ENCODE peak calls at places on chromosomes 12 and 14, in four cellular contexts. K is upper lobe of left lung, I is breast epithelium, B is GM20000. Y is an unnamed sample.

GRCh38 chr12:1823237-1823636 is 2.9 kb downstream of the LRTM2 start:
- DNase-seq in K (no peak), I (no peak), B (no peak), Y (no peak)

GRCh38 chr12:119659289-119659897 is 8.5 kb upstream of the PRKAB1 start:
- DNase-seq in K (no peak), I (no peak), B (peak; percentile 61), Y (peak; percentile 25)

GRCh38 chr12:117857632-117858274 is 111.0 kb downstream of the KSR2 start:
- DNase-seq in K (no peak), I (no peak), B (peak; percentile 74), Y (no peak)

GRCh38 chr12:32605326-32606095 is 73.6 kb upstream of the DNM1L start:
- DNase-seq in K (no peak), I (no peak), B (no peak), Y (no peak)

GRCh38 chr14:64692597-64693350 is 11.4 kb upstream of the PLEKHG3 start:
- DNase-seq in K (no peak), I (peak; percentile 11), B (no peak), Y (no peak)

GRCh38 chr12:91133871-91134270 is 22.6 kb upstream of the LUM start:
- DNase-seq in K (no peak), I (no peak), B (no peak), Y (no peak)

GRCh38 chr12:110503432-110503831 is 1.3 kb downstream of the RAD9B start:
- DNase-seq in K (no peak), I (no peak), B (no peak), Y (no peak)

GRCh38 chr14:103724116-103724515 is 8.5 kb downstream of the ZFYVE21 start:
- DNase-seq in K (peak; percentile 87), I (no peak), B (no peak), Y (no peak)

GRCh38 chr14:101358726-101359125 is 202.6 kb upstream of the DIO3 start:
- DNase-seq in K (no peak), I (peak; percentile 11), B (no peak), Y (no peak)

GRCh38 chr14:94237983-94238382 is 55.1 kb downstream of the SERPINA10 start:
- DNase-seq in K (no peak), I (no peak), B (no peak), Y (no peak)

GRCh38 chr14:71799831-71800230 is 132.4 kb upstream of the RGS6 start:
- DNase-seq in K (no peak), I (no peak), B (no peak), Y (no peak)

GRCh38 chr12:83826112-83826511 is 1086.5 kb downstream of the SLC6A15 start:
- DNase-seq in K (no peak), I (no peak), B (peak; percentile 25), Y (no peak)

GRCh38 chr12:45729233-45730115 is at the start of gene ARID2:
- DNase-seq in K (peak; percentile 94), I (peak; percentile 58), B (peak; percentile 77), Y (peak; percentile 71)

GRCh38 chr12:49825971-49826421 is 2.2 kb downstream of the NCKAP5L start:
- DNase-seq in K (no peak), I (peak; percentile 80), B (no peak), Y (no peak)

GRCh38 chr12:128800606-128801005 is 23.2 kb downstream of the SLC15A4 start:
- DNase-seq in K (no peak), I (no peak), B (no peak), Y (no peak)

GRCh38 chr12:107200394-107200793 is 107.0 kb upstream of the CRY1 start:
- DNase-seq in K (no peak), I (no peak), B (no peak), Y (no peak)

GRCh38 chr14:102949062-102949800 is 26.8 kb downstream of the AMN start:
- DNase-seq in K (no peak), I (no peak), B (peak; percentile 61), Y (no peak)

GRCh38 chr14:67411375-67411774 is 590 bp downstream of the PLEK2 start:
- DNase-seq in K (no peak), I (no peak), B (no peak), Y (no peak)

GRCh38 chr14:33909380-33910084 is 41.3 kb downstream of the EGLN3 start:
- DNase-seq in K (no peak), I (no peak), B (no peak), Y (no peak)

GRCh38 chr12:30898846-30899245 is 27.7 kb upstream of the TSPAN11 start:
- DNase-seq in K (no peak), I (no peak), B (no peak), Y (no peak)

GRCh38 chr14:103302966-103303365 is 31.1 kb upstream of the EIF5 start:
- DNase-seq in K (no peak), I (no peak), B (no peak), Y (no peak)

GRCh38 chr14:51597511-51597920 is 54.2 kb upstream of the FRMD6 start:
- DNase-seq in K (no peak), I (no peak), B (no peak), Y (no peak)

GRCh38 chr12:53258541-53259539 is 9.3 kb upstream of the ESPL1 start:
- DNase-seq in K (no peak), I (no peak), B (no peak), Y (no peak)

GRCh38 chr12:129863938-129864337 is 39.9 kb downstream of the TMEM132D start:
- DNase-seq in K (no peak), I (no peak), B (no peak), Y (no peak)

GRCh38 chr14:101368629-101369028 is 192.7 kb upstream of the DIO3 start:
- DNase-seq in K (no peak), I (peak; percentile 6), B (no peak), Y (no peak)

GRCh38 chr12:98645572-98646067 is 530 bp downstream of the APAF1 start:
- DNase-seq in K (no peak), I (no peak), B (peak; percentile 33), Y (no peak)

GRCh38 chr14:27553820-27554219 is 956.0 kb upstream of the NOVA1 start:
- DNase-seq in K (no peak), I (no peak), B (no peak), Y (no peak)

GRCh38 chr14:31159682-31160296 is 47.8 kb downstream of the HECTD1 start:
- DNase-seq in K (no peak), I (no peak), B (no peak), Y (no peak)

GRCh38 chr12:80943345-80943744 is 5.6 kb upstream of the LIN7A start:
- DNase-seq in K (no peak), I (no peak), B (no peak), Y (no peak)

GRCh38 chr12:80941916-80942315 is 4.2 kb upstream of the LIN7A start:
- DNase-seq in K (no peak), I (no peak), B (no peak), Y (no peak)

DNA sequence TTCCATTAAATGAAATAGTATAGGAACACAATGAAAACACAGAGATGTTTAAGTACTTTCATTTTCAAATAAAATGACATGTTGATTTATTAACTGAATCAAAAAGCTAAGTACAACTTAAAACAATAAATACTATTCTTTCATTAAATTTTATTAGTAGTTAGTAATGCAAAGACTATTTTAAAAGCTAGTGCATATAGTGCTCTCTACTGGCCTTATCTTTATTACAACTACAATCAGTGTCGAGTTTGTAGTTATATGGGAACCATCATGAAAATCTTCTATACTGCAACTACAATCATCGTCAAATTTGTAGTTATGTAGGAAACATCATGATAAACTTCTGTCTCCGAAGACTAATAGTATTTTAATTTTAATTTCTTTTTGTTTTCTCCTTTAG is 8.9 kb upstream of the LIN7A start:
- DNase-seq in K (no peak), I (no peak), B (no peak), Y (no peak)
- TF ChIP-seq CTCF in K (no peak), I (no peak), B (no peak), Y (no peak)

DNA sequence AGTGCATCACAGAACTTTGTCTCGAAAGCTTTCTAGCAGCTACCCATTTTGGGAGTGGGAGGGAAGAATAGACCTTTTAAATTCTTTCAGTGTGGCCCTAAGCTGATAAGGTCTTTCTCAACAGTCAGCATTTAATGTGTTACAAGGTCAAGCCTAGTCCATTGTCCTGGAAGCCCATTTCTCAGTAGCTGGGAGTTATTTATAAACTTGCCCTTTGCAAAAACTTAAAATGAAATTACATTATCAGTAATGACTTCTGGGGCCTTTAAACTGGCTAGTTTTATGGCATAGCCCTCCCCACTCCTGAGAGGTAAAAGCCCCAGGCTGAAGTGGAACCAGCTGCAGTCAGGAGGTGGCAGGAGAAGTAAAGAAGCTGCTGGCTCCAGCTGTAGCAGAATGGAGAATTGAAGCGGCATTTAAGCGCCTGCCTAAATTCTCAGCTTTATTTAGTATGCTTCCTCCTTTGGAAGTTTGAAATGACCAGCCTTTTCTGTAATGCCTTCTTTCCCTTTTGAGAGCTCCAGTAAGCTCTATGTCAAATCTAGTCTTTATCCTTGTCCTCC is 12.4 kb downstream of the COPZ1 start:
- DNase-seq in K (no peak), I (no peak), B (no peak), Y (no peak)
- TF ChIP-seq CTCF in K (no peak), I (no peak), B (no peak), Y (no peak)

DNA sequence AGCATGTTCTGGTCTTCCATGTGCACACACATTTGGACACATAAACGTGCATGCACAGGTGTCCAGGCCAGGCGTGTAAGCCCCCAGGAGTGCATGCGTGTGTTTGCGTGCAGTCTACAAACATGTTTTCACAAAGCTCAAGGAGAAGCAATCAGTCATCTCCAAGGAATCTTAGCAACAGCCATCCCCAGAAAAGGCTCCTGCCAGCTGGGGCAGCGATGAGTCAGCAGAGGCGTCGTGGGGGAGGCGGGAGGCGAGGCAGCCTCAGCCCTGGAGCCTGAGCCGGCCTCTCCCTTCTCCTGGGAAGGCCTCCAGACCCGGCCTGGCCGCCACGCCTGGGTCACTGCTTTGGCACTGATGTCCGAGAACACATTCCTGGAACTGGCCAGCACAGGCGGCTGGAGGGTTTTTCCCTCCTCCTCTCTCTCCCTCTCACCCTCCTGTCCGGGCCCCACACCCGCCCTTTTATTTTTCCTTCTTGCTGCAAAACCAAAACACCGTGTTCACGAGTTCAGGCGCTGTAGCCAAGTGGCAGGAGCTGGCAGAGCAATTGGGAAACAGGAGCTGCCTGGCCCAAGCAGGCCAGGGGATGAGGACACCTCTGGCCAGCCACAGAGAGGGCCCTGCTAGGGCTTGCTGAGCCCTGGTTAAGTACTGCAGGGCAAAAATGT is 92.7 kb downstream of the LRRC74A start:
- DNase-seq in K (peak; percentile 95), I (peak; percentile 94), B (no peak), Y (no peak)
- TF ChIP-seq CTCF in K (peak; percentile 24), I (no peak), B (peak; percentile 20), Y (no peak)

DNA sequence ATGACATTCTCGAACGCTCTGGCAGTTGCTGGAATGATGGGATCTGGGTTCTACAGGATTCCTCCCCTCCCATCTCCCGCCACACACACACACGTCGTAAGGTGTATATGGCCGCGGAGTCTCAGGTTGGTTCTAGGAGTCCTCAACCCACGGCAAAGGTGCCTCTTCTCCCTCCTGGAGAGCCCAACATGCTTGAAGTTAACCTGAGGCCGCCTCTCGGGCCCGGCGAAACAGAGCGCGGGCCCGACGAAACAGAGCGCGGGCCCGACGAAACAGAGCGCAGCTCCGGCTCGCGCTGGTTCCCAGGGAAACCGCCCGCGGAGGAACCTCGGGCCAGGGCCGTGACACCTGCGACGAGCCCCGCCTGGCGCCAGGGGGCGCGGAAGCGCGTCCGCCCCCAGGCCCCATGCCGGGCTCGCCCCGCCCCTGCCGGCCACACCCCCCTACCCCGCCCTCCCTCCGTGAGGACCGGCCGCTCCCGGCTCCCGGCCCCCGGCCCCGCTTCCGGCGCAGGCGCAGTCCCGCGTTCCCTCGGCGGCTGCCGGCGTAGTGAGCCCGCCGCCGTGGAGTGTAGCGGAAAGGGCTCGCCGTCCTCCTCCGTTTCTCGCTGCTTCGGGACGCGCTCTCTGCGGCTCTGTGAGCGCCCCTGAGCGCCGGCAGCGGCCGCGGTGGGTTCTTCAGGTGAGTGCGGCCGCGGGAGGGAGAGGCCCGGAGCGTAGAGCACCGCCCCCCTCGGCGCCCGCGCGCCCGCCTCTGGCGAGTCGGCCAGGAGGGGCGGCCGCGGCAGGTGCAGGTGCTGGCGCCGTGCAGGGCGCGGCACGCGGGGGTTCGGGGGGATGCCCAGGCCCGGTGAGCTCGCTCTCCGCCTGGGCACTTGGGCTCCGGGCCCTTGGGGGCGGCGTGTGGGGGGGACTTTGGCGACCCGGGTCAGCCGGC is at the start of gene RAB3IP:
- DNase-seq in K (peak; percentile 99), I (peak; percentile 73), B (peak; percentile 99), Y (peak; percentile 77)
- TF ChIP-seq CTCF in K (peak; percentile 47), I (peak; percentile 24), B (peak; percentile 81), Y (peak; percentile 73)

Y was measured in natural killer cell.